ENCODE peak calls at places on chromosomes 11 and 22, in four cellular contexts. P is HCT116, G is fibroblast of lung, E is cardiac muscle cell. L is an unnamed sample. For H3K4me1, the result is how much of the 10 kb centered on the place peaks cover.

GRCh38 chr11:88623536-88623935 is 286.0 kb upstream of the CTSC start:
- DNase-seq in P (no peak), G (peak), E (peak), L (no peak)

GRCh38 chr11:8685820-8686219 is 3.2 kb downstream of the RPL27A start:
- DNase-seq in P (no peak), G (no peak), E (no peak), L (no peak)

GRCh38 chr11:122478986-122479385 is 176.5 kb upstream of the UBASH3B start:
- DNase-seq in P (no peak), G (no peak), E (peak), L (no peak)

GRCh38 chr11:8610532-8611116 is 16.6 kb upstream of the STK33 start:
- DNase-seq in P (no peak), G (peak), E (no peak), L (no peak)

GRCh38 chr22:43521716-43522115 is 109.9 kb downstream of the MPPED1 start:
- DNase-seq in P (no peak), G (no peak), E (no peak), L (peak)

GRCh38 chr22:26364066-26365015 is 64.7 kb upstream of the ASPHD2 start:
- DNase-seq in P (peak), G (peak), E (peak), L (peak)

GRCh38 chr11:69922015-69922595 is 102.9 kb upstream of the FGF3 start:
- DNase-seq in P (no peak), G (no peak), E (no peak), L (no peak)

GRCh38 chr22:32617271-32617670 is 142.7 kb downstream of the FBXO7 start:
- DNase-seq in P (no peak), G (peak), E (peak), L (no peak)

GRCh38 chr11:10708131-10708530 is 14.6 kb upstream of the IRAG1 start:
- DNase-seq in P (no peak), G (no peak), E (no peak), L (no peak)

GRCh38 chr11:18785416-18785815 is 6.2 kb downstream of the PTPN5 start:
- DNase-seq in P (no peak), G (no peak), E (no peak), L (no peak)

GRCh38 chr11:973237-973636 is 47.6 kb downstream of the AP2A2 start:
- DNase-seq in P (no peak), G (no peak), E (no peak), L (no peak)

GRCh38 chr11:978781-979180 is 53.1 kb downstream of the AP2A2 start:
- DNase-seq in P (no peak), G (no peak), E (no peak), L (no peak)

GRCh38 chr11:975824-976223 is 50.2 kb downstream of the AP2A2 start:
- DNase-seq in P (no peak), G (peak), E (peak), L (no peak)

GRCh38 chr11:978073-978720 is 52.5 kb downstream of the AP2A2 start:
- DNase-seq in P (no peak), G (no peak), E (no peak), L (no peak)

DNA sequence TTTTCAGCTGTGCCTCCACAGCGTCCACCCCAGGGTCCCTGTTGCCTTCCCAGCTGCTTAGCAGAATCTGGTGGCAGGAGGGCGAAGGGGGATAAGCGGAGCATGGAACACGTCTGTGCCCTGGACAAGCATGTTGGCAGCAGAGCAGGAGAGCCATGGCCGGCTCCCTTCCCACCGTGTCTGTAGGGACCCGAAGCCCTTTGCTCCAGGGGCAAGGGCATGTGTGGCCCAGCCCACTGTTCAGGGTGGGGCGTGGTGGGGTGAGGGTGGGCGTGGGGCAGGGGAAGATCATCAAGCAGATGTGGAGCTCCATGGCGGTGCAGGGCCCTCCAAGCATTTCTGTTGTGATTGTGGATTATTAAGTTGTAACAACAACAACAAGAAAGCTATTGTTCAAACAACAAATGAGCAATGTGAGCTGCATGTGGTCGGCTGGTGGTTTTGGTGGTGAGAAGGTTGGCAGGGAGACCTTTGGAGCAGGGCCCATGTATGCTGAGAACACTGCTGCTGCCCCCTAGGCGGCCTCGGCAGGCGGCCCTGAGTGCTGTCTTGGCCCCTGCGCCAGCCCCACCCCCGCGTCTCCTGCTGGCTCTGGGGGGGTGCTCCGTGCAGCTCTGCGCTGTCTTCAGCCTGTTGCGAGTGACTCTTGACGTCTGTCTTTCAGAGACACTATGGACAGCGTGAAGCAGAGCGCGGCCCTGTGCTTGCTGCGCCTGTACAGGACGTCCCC is 50.9 kb downstream of the AP2A2 start:
- DNase-seq in P (no peak), G (peak), E (peak), L (no peak)
- TF ChIP-seq CTCF in P (no peak), G (peak), E (peak), L (no peak)

DNA sequence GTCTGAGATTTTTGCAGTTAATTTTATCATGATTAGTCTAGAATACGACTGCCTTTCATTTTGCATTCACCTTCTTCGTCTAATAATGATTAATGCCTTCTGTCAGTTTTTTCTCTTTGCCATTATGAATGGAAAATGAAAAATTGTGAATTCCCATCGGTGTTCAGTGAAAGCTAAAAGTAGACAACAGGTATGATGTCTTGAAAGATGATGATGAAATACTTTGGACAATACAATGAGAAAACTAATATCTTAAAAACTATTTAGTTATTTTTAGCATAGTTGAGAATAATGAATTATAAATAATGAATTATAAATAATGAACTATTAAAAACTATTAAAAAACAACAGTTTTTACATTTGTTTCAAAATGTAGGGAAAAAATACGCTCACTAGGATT is 5.0 kb downstream of the C11orf58 start:
- DNase-seq in P (no peak), G (no peak), E (no peak), L (no peak)
- H3K4me1 ChIP-seq in P (under half), G (under half), E (under half), L (under half)

DNA sequence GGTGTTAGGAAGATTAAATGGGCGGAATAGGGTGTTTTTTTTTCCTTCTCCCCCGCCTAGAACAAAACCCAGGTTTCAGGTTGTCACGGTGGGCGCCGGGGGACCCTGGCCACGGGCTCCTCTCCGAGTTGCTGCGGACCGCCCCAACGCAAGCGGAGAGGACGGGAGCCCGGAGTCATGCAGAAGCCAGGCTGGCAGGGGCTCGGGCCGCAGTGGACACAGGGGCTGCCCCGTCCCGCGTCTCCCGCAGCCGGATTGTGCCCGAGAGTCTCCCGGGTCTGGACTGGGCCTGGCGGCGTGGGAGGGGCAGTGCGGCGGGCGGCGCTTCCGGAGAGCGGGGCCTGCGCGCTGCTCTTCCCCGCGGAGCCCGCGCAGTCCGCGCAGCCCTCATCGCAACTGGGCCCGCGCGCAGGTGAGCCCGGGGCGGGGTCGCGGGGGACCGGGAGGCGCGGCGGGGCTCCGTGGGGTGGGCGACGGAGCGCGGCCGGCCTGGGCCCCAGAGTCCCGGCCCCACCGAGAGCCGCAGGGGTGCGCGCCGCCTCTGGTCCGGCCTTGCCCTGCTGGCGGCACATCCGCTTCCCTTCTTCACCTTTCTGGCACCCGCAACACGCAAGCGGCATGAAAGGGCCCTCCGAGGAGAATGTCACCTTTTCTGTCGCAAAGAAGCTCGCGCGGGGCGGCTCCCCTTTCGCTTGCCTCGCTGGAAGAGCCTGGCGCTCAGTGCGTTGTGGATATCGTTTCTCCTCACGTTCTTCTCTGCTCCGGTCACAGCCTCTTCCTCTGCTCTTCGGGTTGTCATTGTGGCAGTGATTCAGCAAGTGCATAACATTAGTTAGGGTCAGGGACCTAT is at the start of gene TIRAP:
- DNase-seq in P (no peak), G (peak), E (peak), L (peak)
- H3K27ac ChIP-seq in P (peak), G (peak), E (peak), L (peak)

DNA sequence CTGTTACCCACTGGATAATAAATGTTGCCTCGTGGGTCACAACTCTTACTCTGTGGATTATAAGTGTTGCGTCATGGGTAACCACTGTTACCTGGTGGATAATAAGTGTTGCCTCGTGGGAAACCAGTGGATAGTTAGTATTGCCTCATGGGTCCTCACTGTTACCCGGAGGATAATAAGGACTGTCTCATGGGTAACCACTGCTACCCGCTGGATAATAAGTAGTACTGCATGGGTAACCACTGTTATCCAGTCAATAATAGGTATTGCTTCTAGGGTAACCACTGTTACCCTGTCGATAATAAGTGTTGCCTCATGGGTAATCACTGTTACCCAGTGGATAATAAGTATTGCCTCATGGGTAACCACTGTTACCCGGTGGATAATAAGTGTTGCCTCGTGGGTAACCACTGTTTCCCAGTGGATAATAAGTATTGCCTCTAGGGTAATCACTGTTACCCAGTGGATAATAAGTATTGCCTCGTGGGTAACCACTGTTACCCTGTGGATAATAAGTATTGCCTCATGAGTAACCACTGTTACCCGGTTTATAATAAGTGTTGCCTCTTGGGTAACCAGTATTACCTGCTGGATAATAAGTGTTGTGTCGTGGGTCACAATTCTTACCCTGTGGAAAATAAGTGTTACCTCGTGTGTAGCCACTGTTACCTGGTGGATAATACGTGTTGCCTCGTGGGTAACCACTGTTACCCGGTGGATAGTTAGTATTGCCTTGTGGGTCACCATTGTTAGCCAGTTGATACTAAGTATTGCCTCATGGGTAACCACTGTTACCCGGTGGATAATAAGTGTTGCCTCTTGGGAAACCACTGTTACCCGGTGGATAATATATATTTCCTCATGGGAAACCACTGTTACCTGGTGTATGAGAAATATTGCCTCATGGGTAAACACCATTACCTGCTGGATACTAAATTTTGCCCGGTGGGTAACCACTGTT is 15.7 kb upstream of the NXPE4 start:
- DNase-seq in P (no peak), G (peak), E (peak), L (no peak)
- TF ChIP-seq CTCF in P (no peak), G (no peak), E (no peak), L (peak)

GRCh38 chr11:114094516-114094915 is 35.0 kb downstream of the ZBTB16 start:
- DNase-seq in P (no peak), G (no peak), E (no peak), L (no peak)
- H3K4me1 ChIP-seq in P (under half), G (under half), E (under half), L (under half)

GRCh38 chr11:61687420-61687819 is 7.2 kb downstream of the DAGLA start:
- DNase-seq in P (no peak), G (no peak), E (no peak), L (no peak)

GRCh38 chr11:61689164-61689496 is 8.9 kb downstream of the DAGLA start:
- DNase-seq in P (no peak), G (no peak), E (no peak), L (no peak)

GRCh38 chr11:61690706-61691377 is 10.7 kb downstream of the DAGLA start:
- DNase-seq in P (no peak), G (no peak), E (no peak), L (no peak)

GRCh38 chr11:61686469-61686868 is 6.3 kb downstream of the DAGLA start:
- DNase-seq in P (no peak), G (no peak), E (no peak), L (no peak)

DNA sequence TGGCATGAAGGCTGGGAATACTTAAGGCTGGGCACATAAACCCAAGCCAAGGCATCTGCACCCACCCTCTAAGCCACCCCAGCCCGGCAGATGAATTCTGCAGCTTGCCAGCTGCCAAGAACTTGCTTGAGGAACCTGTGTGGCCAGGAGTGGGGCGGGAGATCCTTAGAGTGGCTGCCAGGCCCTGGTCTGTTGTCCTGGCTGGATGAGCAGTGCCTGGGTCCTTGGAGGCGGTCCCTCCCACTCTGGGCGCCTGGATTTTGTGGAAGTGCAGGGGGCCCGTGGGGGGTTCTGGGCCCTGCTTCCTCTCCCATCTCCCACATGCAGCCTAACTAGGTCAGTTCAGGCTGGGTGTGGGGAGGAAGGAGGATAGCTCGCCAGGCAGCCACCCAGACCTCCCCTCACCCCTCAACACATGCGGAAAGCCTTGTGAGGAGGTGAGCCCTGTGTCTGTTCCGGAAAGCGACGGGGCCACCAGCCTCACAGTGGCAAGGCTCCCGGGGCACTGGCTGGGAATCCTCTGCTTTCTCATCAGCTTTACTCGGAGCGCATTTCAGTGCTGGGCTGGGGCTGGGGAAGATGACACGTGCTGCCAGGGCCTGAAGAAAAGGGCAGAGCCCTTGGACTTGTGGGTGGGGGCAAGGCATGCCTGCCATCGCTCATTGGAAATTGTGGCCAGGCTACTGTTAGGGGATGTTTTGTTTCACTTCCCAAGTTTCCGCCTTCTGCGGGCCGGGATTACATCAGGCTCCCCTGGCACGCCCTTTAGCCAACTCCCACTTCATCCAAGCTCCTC is 8.4 kb downstream of the DAGLA start:
- DNase-seq in P (no peak), G (peak), E (peak), L (no peak)
- H3K27ac ChIP-seq in P (no peak), G (no peak), E (no peak), L (no peak)

DNA sequence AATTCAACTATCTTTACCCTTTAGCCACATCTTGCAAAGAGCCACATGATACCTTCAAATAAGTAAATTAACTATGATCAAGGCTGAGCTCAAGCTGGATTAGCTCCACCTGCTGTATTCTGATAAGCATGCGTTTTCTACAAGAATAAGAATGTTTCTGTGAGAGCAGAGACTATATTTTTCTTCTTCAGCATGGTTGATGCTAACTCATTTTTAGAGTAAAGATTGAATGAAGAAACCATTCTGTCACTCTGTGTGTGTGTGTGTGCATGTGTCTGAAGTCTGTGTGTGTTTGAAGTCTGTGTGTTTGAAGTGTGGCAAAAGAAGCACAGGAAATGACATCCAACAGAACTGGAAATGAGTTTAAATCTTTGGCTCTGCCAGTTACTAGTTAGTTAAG is 12.0 kb upstream of the LAYN start:
- DNase-seq in P (no peak), G (no peak), E (no peak), L (peak)
- TF ChIP-seq CTCF in P (peak), G (peak), E (no peak), L (peak)